ENCODE peak calls at places on chromosomes 11 and 22, in six cellular contexts. One of them, this sample, is unnamed. For H3K9me3, the result is how much of the 10 kb centered on the place peaks cover.

GRCh38 chr11:116641561-116642045 is 131.2 kb downstream of the BUD13 start:
- DNase-seq in transverse colon: peak
- DNase-seq in K562: peak
- DNase-seq in tibial nerve: no peak
- DNase-seq in A549: peak
- DNase-seq in sigmoid colon: no peak
- DNase-seq in this sample: no peak

GRCh38 chr11:63710476-63711217 is 29.3 kb downstream of the RTN3 start:
- DNase-seq in transverse colon: peak
- DNase-seq in K562: peak
- DNase-seq in tibial nerve: no peak
- DNase-seq in A549: peak
- DNase-seq in sigmoid colon: no peak
- DNase-seq in this sample: no peak

GRCh38 chr22:38355275-38355674 is 38.0 kb upstream of the CSNK1E start:
- DNase-seq in transverse colon: no peak
- DNase-seq in K562: no peak
- DNase-seq in tibial nerve: no peak
- DNase-seq in A549: no peak
- DNase-seq in sigmoid colon: peak
- DNase-seq in this sample: peak

GRCh38 chr22:32331918-32332725 is 25.5 kb upstream of the RFPL3 start:
- DNase-seq in transverse colon: peak
- DNase-seq in K562: no peak
- DNase-seq in tibial nerve: no peak
- DNase-seq in A549: no peak
- DNase-seq in sigmoid colon: no peak
- DNase-seq in this sample: peak

GRCh38 chr11:62710001-62710345 is 2.5 kb downstream of the GNG3 start:
- DNase-seq in transverse colon: no peak
- DNase-seq in K562: no peak
- DNase-seq in tibial nerve: no peak
- DNase-seq in A549: no peak
- DNase-seq in sigmoid colon: peak
- DNase-seq in this sample: no peak

GRCh38 chr11:69704508-69705245 is 855 bp upstream of the FGF19 start:
- DNase-seq in transverse colon: no peak
- DNase-seq in K562: peak
- DNase-seq in tibial nerve: no peak
- DNase-seq in A549: peak
- DNase-seq in sigmoid colon: no peak
- DNase-seq in this sample: peak

GRCh38 chr22:44205713-44206645 is 25.3 kb downstream of the PARVG start:
- DNase-seq in transverse colon: no peak
- DNase-seq in K562: no peak
- DNase-seq in tibial nerve: no peak
- DNase-seq in A549: no peak
- DNase-seq in sigmoid colon: peak
- DNase-seq in this sample: no peak

GRCh38 chr11:111429066-111429506 is 50.0 kb upstream of the POU2AF1 start:
- DNase-seq in transverse colon: peak
- DNase-seq in K562: peak
- DNase-seq in tibial nerve: peak
- DNase-seq in A549: peak
- DNase-seq in sigmoid colon: peak
- DNase-seq in this sample: no peak

GRCh38 chr11:114291847-114292680 is 4.1 kb upstream of the NNMT start:
- DNase-seq in transverse colon: no peak
- DNase-seq in K562: no peak
- DNase-seq in tibial nerve: no peak
- DNase-seq in A549: peak
- DNase-seq in sigmoid colon: no peak
- DNase-seq in this sample: no peak

GRCh38 chr11:3177931-3178330 is 12.8 kb upstream of the OSBPL5 start:
- DNase-seq in transverse colon: no peak
- DNase-seq in K562: no peak
- DNase-seq in tibial nerve: no peak
- DNase-seq in A549: no peak
- DNase-seq in sigmoid colon: no peak
- DNase-seq in this sample: no peak

GRCh38 chr11:8352090-8352489 is 88.4 kb upstream of the LMO1 start:
- DNase-seq in transverse colon: no peak
- DNase-seq in K562: no peak
- DNase-seq in tibial nerve: no peak
- DNase-seq in A549: no peak
- DNase-seq in sigmoid colon: no peak
- DNase-seq in this sample: no peak

GRCh38 chr11:76206327-76207081 is at the start of gene WNT11:
- DNase-seq in transverse colon: peak
- DNase-seq in K562: peak
- DNase-seq in tibial nerve: no peak
- DNase-seq in A549: peak
- DNase-seq in sigmoid colon: no peak
- DNase-seq in this sample: peak

GRCh38 chr11:65793144-65793581 is 6.3 kb downstream of the OVOL1 start:
- DNase-seq in transverse colon: peak
- DNase-seq in K562: no peak
- DNase-seq in tibial nerve: no peak
- DNase-seq in A549: no peak
- DNase-seq in sigmoid colon: no peak
- DNase-seq in this sample: no peak

GRCh38 chr11:65503923-65504670 is 5.3 kb downstream of the MALAT1 start:
- DNase-seq in transverse colon: no peak
- DNase-seq in K562: peak
- DNase-seq in tibial nerve: no peak
- DNase-seq in A549: peak
- DNase-seq in sigmoid colon: peak
- DNase-seq in this sample: no peak

GRCh38 chr11:97574976-97575665 is 1185.3 kb downstream of the JRKL start:
- DNase-seq in transverse colon: no peak
- DNase-seq in K562: no peak
- DNase-seq in tibial nerve: no peak
- DNase-seq in A549: no peak
- DNase-seq in sigmoid colon: no peak
- DNase-seq in this sample: no peak

GRCh38 chr11:72725731-72726042 is 26.5 kb downstream of the ARAP1 start:
- DNase-seq in transverse colon: no peak
- DNase-seq in K562: no peak
- DNase-seq in tibial nerve: no peak
- DNase-seq in A549: no peak
- DNase-seq in sigmoid colon: no peak
- DNase-seq in this sample: no peak

GRCh38 chr11:18523079-18523478 is 3.7 kb downstream of the TSG101 start:
- DNase-seq in transverse colon: no peak
- DNase-seq in K562: no peak
- DNase-seq in tibial nerve: no peak
- DNase-seq in A549: no peak
- DNase-seq in sigmoid colon: no peak
- DNase-seq in this sample: no peak

GRCh38 chr11:10858505-10859360 is 880 bp upstream of the ZBED5 start:
- DNase-seq in transverse colon: peak
- DNase-seq in K562: peak
- DNase-seq in tibial nerve: peak
- DNase-seq in A549: no peak
- DNase-seq in sigmoid colon: peak
- DNase-seq in this sample: peak

GRCh38 chr11:95849087-95849825 is 59.0 kb downstream of the CEP57 start:
- DNase-seq in transverse colon: peak
- DNase-seq in K562: peak
- DNase-seq in tibial nerve: no peak
- DNase-seq in A549: peak
- DNase-seq in sigmoid colon: peak
- DNase-seq in this sample: no peak

GRCh38 chr11:61609000-61609969 is 28.4 kb upstream of the SYT7 start:
- DNase-seq in transverse colon: peak
- DNase-seq in K562: no peak
- DNase-seq in tibial nerve: no peak
- DNase-seq in A549: no peak
- DNase-seq in sigmoid colon: no peak
- DNase-seq in this sample: no peak

GRCh38 chr11:32852142-32852541 is 22.4 kb downstream of the PRRG4 start:
- DNase-seq in transverse colon: peak
- DNase-seq in K562: no peak
- DNase-seq in tibial nerve: no peak
- DNase-seq in A549: peak
- DNase-seq in sigmoid colon: no peak
- DNase-seq in this sample: no peak

GRCh38 chr11:59779487-59779886 is 24.3 kb downstream of the STX3 start:
- DNase-seq in transverse colon: no peak
- DNase-seq in K562: no peak
- DNase-seq in tibial nerve: no peak
- DNase-seq in A549: no peak
- DNase-seq in sigmoid colon: no peak
- DNase-seq in this sample: no peak

GRCh38 chr11:46141597-46141996 is 20.3 kb upstream of the PHF21A start:
- DNase-seq in transverse colon: no peak
- DNase-seq in K562: no peak
- DNase-seq in tibial nerve: no peak
- DNase-seq in A549: no peak
- DNase-seq in sigmoid colon: no peak
- DNase-seq in this sample: no peak

GRCh38 chr11:118975771-118976709 is 4.5 kb downstream of the FOXR1 start:
- DNase-seq in transverse colon: no peak
- DNase-seq in K562: peak
- DNase-seq in tibial nerve: no peak
- DNase-seq in A549: no peak
- DNase-seq in sigmoid colon: no peak
- DNase-seq in this sample: no peak

GRCh38 chr11:95596011-95596489 is 193.5 kb downstream of the FAM76B start:
- DNase-seq in transverse colon: no peak
- DNase-seq in K562: peak
- DNase-seq in tibial nerve: no peak
- DNase-seq in A549: no peak
- DNase-seq in sigmoid colon: no peak
- DNase-seq in this sample: no peak

GRCh38 chr11:57476883-57477506 is 16.7 kb downstream of the RTN4RL2 start:
- DNase-seq in transverse colon: peak
- DNase-seq in K562: no peak
- DNase-seq in tibial nerve: no peak
- DNase-seq in A549: peak
- DNase-seq in sigmoid colon: no peak
- DNase-seq in this sample: peak

GRCh38 chr22:41308054-41308453 is 6.7 kb downstream of the ZC3H7B start:
- DNase-seq in transverse colon: no peak
- DNase-seq in K562: peak
- DNase-seq in tibial nerve: no peak
- DNase-seq in A549: no peak
- DNase-seq in sigmoid colon: peak
- DNase-seq in this sample: no peak

GRCh38 chr11:95256204-95256819 is 25.3 kb upstream of the SESN3 start:
- DNase-seq in transverse colon: no peak
- DNase-seq in K562: peak
- DNase-seq in tibial nerve: no peak
- DNase-seq in A549: no peak
- DNase-seq in sigmoid colon: no peak
- DNase-seq in this sample: no peak

DNA sequence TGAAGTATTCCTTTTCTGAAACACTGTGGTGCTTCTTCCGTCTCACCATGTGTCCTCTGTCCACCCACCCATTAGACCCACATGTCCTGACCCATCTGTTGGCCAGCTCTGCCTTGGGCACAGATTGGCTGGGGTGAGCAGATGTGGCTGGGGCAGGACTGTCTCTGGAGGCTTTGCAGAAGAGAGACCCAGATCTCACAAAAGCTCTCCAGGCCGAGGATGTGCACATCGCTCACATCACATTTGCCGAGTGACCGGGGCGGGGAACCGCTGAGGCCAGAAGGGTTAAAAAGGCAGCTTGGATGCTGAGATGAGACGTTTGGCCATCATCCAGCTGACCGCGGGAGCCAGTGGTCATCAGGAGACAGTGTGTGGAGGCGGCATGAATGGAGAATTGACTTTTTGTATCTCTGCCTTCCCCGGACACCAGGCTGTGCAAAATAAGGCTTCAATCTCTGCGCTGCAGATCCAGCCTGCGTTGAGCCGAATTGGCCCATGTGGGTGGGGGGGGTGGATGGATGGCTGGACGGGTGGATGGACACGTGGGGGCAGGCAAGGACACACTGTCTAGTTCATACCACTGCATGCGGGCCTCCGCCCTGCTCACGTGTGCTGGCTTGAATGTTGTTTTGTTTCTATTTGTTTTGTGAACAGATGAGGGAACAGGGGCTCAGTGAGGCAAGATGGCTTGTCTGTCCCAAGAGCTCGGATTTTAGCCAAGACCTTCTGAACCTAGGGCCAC is 6.1 kb downstream of the IFITM10 start:
- DNase-seq in transverse colon: no peak
- DNase-seq in K562: no peak
- DNase-seq in tibial nerve: peak
- DNase-seq in A549: no peak
- DNase-seq in sigmoid colon: no peak
- DNase-seq in this sample: peak
- TF ChIP-seq CTCF in transverse colon: no peak
- TF ChIP-seq CTCF in K562: no peak
- TF ChIP-seq CTCF in tibial nerve: no peak
- TF ChIP-seq CTCF in A549: no peak
- TF ChIP-seq CTCF in sigmoid colon: no peak
- TF ChIP-seq CTCF in this sample: no peak

GRCh38 chr22:48178536-48178935 is 1416.1 kb downstream of the TBC1D22A start:
- DNase-seq in transverse colon: no peak
- DNase-seq in K562: no peak
- DNase-seq in tibial nerve: no peak
- DNase-seq in A549: no peak
- DNase-seq in sigmoid colon: no peak
- DNase-seq in this sample: no peak
- H3K9me3 ChIP-seq in transverse colon: under half
- H3K9me3 ChIP-seq in K562: under half
- H3K9me3 ChIP-seq in tibial nerve: under half
- H3K9me3 ChIP-seq in A549: under half
- H3K9me3 ChIP-seq in sigmoid colon: under half
- H3K9me3 ChIP-seq in this sample: under half

GRCh38 chr11:842370-843002 is at the start of the genes POLR2L and TSPAN4:
- DNase-seq in transverse colon: peak
- DNase-seq in K562: peak
- DNase-seq in tibial nerve: peak
- DNase-seq in A549: peak
- DNase-seq in sigmoid colon: peak
- DNase-seq in this sample: peak
- TF ChIP-seq POLR2A in transverse colon: peak
- TF ChIP-seq POLR2A in K562: peak
- TF ChIP-seq POLR2A in tibial nerve: peak
- TF ChIP-seq POLR2A in A549: peak
- TF ChIP-seq POLR2A in sigmoid colon: peak
- TF ChIP-seq POLR2A in this sample: peak

GRCh38 chr11:120698918-120699317 is 187.4 kb downstream of the GRIK4 start:
- DNase-seq in transverse colon: no peak
- DNase-seq in K562: no peak
- DNase-seq in tibial nerve: no peak
- DNase-seq in A549: no peak
- DNase-seq in sigmoid colon: no peak
- DNase-seq in this sample: no peak

GRCh38 chr11:120695426-120695825 is 183.9 kb downstream of the GRIK4 start:
- DNase-seq in transverse colon: no peak
- DNase-seq in K562: no peak
- DNase-seq in tibial nerve: no peak
- DNase-seq in A549: no peak
- DNase-seq in sigmoid colon: no peak
- DNase-seq in this sample: no peak

GRCh38 chr11:120694706-120695105 is 183.2 kb downstream of the GRIK4 start:
- DNase-seq in transverse colon: no peak
- DNase-seq in K562: no peak
- DNase-seq in tibial nerve: no peak
- DNase-seq in A549: no peak
- DNase-seq in sigmoid colon: no peak
- DNase-seq in this sample: no peak

GRCh38 chr11:120696597-120696996 is 185.0 kb downstream of the GRIK4 start:
- DNase-seq in transverse colon: no peak
- DNase-seq in K562: peak
- DNase-seq in tibial nerve: no peak
- DNase-seq in A549: no peak
- DNase-seq in sigmoid colon: no peak
- DNase-seq in this sample: no peak
- TF ChIP-seq CTCF in transverse colon: no peak
- TF ChIP-seq CTCF in K562: peak
- TF ChIP-seq CTCF in tibial nerve: no peak
- TF ChIP-seq CTCF in A549: no peak
- TF ChIP-seq CTCF in sigmoid colon: no peak
- TF ChIP-seq CTCF in this sample: no peak

This sample was measured in spleen.